ENCODE peak calls at places on chromosomes 3 and 15, in ten cellular contexts. H, C, T, O, D, V, M, W, A and P are unnamed samples.
A peak's percentile ranks its signal among the peaks of the same experiment; 100 is the strongest.

GRCh38 chr3:169387751-169388696 is 275.5 kb downstream of the MECOM start:
- DNase-seq in H (no peak), C (peak; percentile 64), V (no peak), O (no peak), M (no peak), D (no peak), T (no peak), W (no peak), A (no peak), P (no peak)

GRCh38 chr3:13543251-13543650 is 5.7 kb upstream of the FBLN2 start:
- DNase-seq in C (peak; percentile 83), M (no peak), H (no peak), T (no peak), V (no peak), D (no peak), O (no peak), A (peak; percentile 86), W (no peak), P (no peak)

GRCh38 chr3:105051972-105052371 is 314.7 kb upstream of the ALCAM start:
- DNase-seq in M (no peak), H (no peak), C (no peak), D (no peak), A (no peak), V (no peak), W (no peak), T (no peak), O (no peak), P (no peak)

GRCh38 chr3:194439915-194440550 is 41.0 kb upstream of the GP5 start:
- DNase-seq in O (no peak), T (no peak), A (no peak), C (no peak), V (no peak), D (no peak), M (peak; percentile 96), H (no peak), W (no peak), P (no peak)

GRCh38 chr3:38662544-38662943 is 13.1 kb upstream of the SCN5A start:
- DNase-seq in D (no peak), T (no peak), H (peak; percentile 51), A (peak; percentile 36), O (peak; percentile 24), V (no peak), C (peak; percentile 61), W (no peak), M (no peak), P (no peak)

GRCh38 chr3:122858373-122858772 is 63.5 kb downstream of the SLC49A4 start:
- DNase-seq in V (no peak), C (peak; percentile 63), D (no peak), O (no peak), T (no peak), W (no peak), M (no peak), A (peak; percentile 39), H (no peak), P (no peak)

GRCh38 chr15:63407612-63408011 is 26.0 kb upstream of the CA12 start:
- DNase-seq in V (no peak), O (peak; percentile 92), D (no peak), W (no peak), M (no peak), T (no peak), A (no peak), H (no peak), C (no peak), P (no peak)

GRCh38 chr3:165895919-165896318 is 58.7 kb upstream of the BCHE start:
- DNase-seq in O (peak; percentile 29), W (no peak), M (no peak), V (no peak), D (no peak), T (no peak), A (no peak), C (peak; percentile 2), H (peak; percentile 64), P (no peak)

GRCh38 chr3:128151758-128152274 is 1.5 kb upstream of the EEFSEC start:
- DNase-seq in W (no peak), A (no peak), D (no peak), O (no peak), C (no peak), M (no peak), H (no peak), T (no peak), V (no peak), P (no peak)

GRCh38 chr15:63551400-63551799 is 45.8 kb upstream of the FBXL22 start:
- DNase-seq in D (no peak), W (no peak), M (no peak), T (no peak), C (peak; percentile 82), V (no peak), A (peak; percentile 37), O (no peak), H (no peak), P (no peak)

GRCh38 chr15:59360896-59361295 is 11.8 kb downstream of the MYO1E start:
- DNase-seq in O (no peak), C (no peak), H (no peak), V (no peak), W (no peak), T (no peak), A (peak; percentile 39), M (no peak), D (no peak), P (no peak)

GRCh38 chr3:9550999-9551398 is 2.6 kb downstream of the LHFPL4 start:
- DNase-seq in V (no peak), M (no peak), A (no peak), T (no peak), D (no peak), W (no peak), H (no peak), C (no peak), O (no peak), P (no peak)

GRCh38 chr3:45597581-45597980 is 3.0 kb downstream of the LIMD1 start:
- DNase-seq in H (no peak), D (no peak), M (no peak), A (no peak), O (no peak), T (no peak), V (no peak), C (no peak), W (no peak), P (no peak)

GRCh38 chr3:70933105-70933810 is 620.8 kb upstream of the MDFIC2 start:
- DNase-seq in T (no peak), A (no peak), D (no peak), W (no peak), O (peak; percentile 3), M (no peak), C (peak; percentile 32), V (no peak), H (no peak), P (no peak)

GRCh38 chr3:71131385-71131871 is 452.1 kb downstream of the FOXP1 start:
- DNase-seq in H (no peak), W (no peak), C (peak; percentile 9), T (no peak), M (no peak), V (no peak), O (no peak), D (no peak), A (peak; percentile 17), P (no peak)

GRCh38 chr15:46344906-46345305 is 710.1 kb downstream of the SQOR start:
- DNase-seq in M (peak; percentile 15), D (no peak), C (no peak), T (no peak), A (no peak), H (no peak), V (no peak), W (no peak), O (no peak), P (no peak)

GRCh38 chr3:193971268-193971751 is 164.6 kb upstream of the HES1 start:
- DNase-seq in O (no peak), C (peak; percentile 44), M (no peak), A (peak; percentile 79), W (no peak), D (no peak), H (no peak), T (no peak), V (no peak), P (peak; percentile 61)

GRCh38 chr15:48800811-48801460 is 9.9 kb downstream of the CEP152 start:
- DNase-seq in M (no peak), O (peak; percentile 28), D (no peak), V (no peak), T (no peak), W (no peak), C (peak; percentile 78), H (no peak), A (peak; percentile 59), P (no peak)

GRCh38 chr15:92610101-92610520 is 45.5 kb downstream of the FAM174B start:
- DNase-seq in H (no peak), T (no peak), D (no peak), C (no peak), M (no peak), V (no peak), W (no peak), A (no peak), O (no peak), P (no peak)

GRCh38 chr15:25850154-25851111 is 12.7 kb downstream of the ATP10A start:
- DNase-seq in M (no peak), A (peak; percentile 82), O (no peak), C (peak; percentile 85), W (peak; percentile 74), D (peak; percentile 58), H (no peak), T (no peak), V (peak; percentile 41), P (peak; percentile 90)